ENCODE peak calls at places on chromosomes 6 and 20, in four cellular contexts. N is AG09309, Q is HL-60, U is stomach. O is an unnamed sample.

GRCh38 chr6:96626749-96627353 is 63.9 kb downstream of the FHL5 start:
- DNase-seq in Q (no peak), N (peak), U (no peak), O (no peak)

GRCh38 chr20:47927944-47928343 is 142.7 kb upstream of the SULF2 start:
- DNase-seq in U (no peak), Q (no peak), N (no peak), O (no peak)

GRCh38 chr6:169172435-169172834 is 81.2 kb downstream of the THBS2 start:
- DNase-seq in Q (no peak), N (peak), U (no peak), O (peak)

GRCh38 chr20:31440012-31440659 is at the start of gene DEFB123:
- DNase-seq in Q (no peak), U (no peak), N (no peak), O (no peak)

GRCh38 chr20:6668546-6668945 is 98.9 kb upstream of the BMP2 start:
- DNase-seq in Q (no peak), N (no peak), U (no peak), O (no peak)

GRCh38 chr6:157034433-157035230 is 257.5 kb downstream of the ARID1B start:
- DNase-seq in U (no peak), N (no peak), Q (no peak), O (no peak)

GRCh38 chr20:38197217-38198008 is 32.3 kb upstream of the TGM2 start:
- DNase-seq in N (no peak), Q (peak), U (no peak), O (peak)

GRCh38 chr6:136922680-136922996 is 537 bp downstream of the SLC35D3 start:
- DNase-seq in Q (no peak), N (no peak), U (no peak), O (no peak)

GRCh38 chr20:8151371-8151770 is 19.3 kb downstream of the PLCB1 start:
- DNase-seq in N (no peak), U (no peak), Q (no peak), O (no peak)

GRCh38 chr6:42963179-42963854 is 2.8 kb downstream of the GNMT start:
- DNase-seq in Q (no peak), U (no peak), N (no peak), O (no peak)

GRCh38 chr20:17541996-17542395 is 10.8 kb upstream of the BFSP1 start:
- DNase-seq in U (no peak), Q (no peak), N (no peak), O (no peak)

GRCh38 chr6:79377047-79377446 is 142.6 kb upstream of the HMGN3 start:
- DNase-seq in Q (no peak), U (no peak), N (no peak), O (no peak)

GRCh38 chr6:145733770-145734169 is 1.6 kb downstream of the EPM2A start:
- DNase-seq in U (no peak), N (no peak), Q (peak), O (no peak)

GRCh38 chr6:52363222-52363867 is 1.4 kb downstream of the PAQR8 start:
- DNase-seq in U (peak), Q (no peak), N (no peak), O (peak)

GRCh38 chr20:63367446-63368055 is 6.4 kb upstream of the CHRNA4 start:
- DNase-seq in U (no peak), Q (no peak), N (no peak), O (no peak)

GRCh38 chr6:147765541-147765940 is 257.1 kb downstream of the SAMD5 start:
- DNase-seq in Q (no peak), N (no peak), U (no peak), O (no peak)

GRCh38 chr20:775679-776135 is 7.4 kb upstream of the SLC52A3 start:
- DNase-seq in U (peak), N (no peak), Q (no peak), O (no peak)

GRCh38 chr6:20569000-20569610 is 34.8 kb downstream of the CDKAL1 start:
- DNase-seq in N (no peak), Q (no peak), U (no peak), O (no peak)

GRCh38 chr6:156832166-156832743 is 55.1 kb downstream of the ARID1B start:
- DNase-seq in N (no peak), U (no peak), Q (no peak), O (no peak)

GRCh38 chr20:49505518-49505917 is 23.1 kb upstream of the KCNB1 start:
- DNase-seq in N (no peak), Q (no peak), U (no peak), O (peak)

GRCh38 chr6:35920793-35921732 is at the start of gene SRPK1:
- DNase-seq in N (no peak), U (peak), Q (peak), O (peak)

GRCh38 chr6:118500130-118501015 is 47.7 kb upstream of the PLN start:
- DNase-seq in N (no peak), U (no peak), Q (no peak), O (no peak)

GRCh38 chr6:145028144-145028818 is 707.0 kb downstream of the EPM2A start:
- DNase-seq in N (no peak), U (no peak), Q (no peak), O (no peak)

GRCh38 chr6:105474234-105474633 is 71.4 kb upstream of the PREP start:
- DNase-seq in N (peak), Q (no peak), U (no peak), O (no peak)

GRCh38 chr6:42417641-42418112 is 34.0 kb downstream of the TRERF1 start:
- DNase-seq in Q (no peak), U (no peak), N (no peak), O (no peak)

DNA sequence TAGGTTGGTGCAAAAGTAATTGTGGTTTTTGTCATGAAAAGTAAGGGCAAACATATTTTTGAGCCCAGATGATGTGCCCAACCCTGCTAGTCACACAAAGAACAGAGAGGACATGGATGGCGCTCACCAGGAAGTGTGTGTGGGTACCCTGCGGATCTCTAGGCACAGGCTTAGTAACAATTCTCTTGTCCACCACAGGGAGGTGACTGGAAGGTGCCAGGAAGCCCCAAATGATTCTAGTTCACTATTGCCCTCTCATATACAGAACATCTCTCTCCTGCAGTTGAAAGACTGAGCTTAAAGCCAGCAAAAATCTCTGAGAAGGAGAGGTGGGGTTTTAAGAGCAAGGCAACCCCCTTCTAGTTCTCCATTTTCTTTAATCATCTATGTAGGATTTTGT is 272.1 kb upstream of the TAB2 start:
- DNase-seq in U (no peak), N (no peak), Q (no peak), O (no peak)
- TF ChIP-seq CTCF in U (no peak), N (no peak), Q (no peak), O (no peak)

GRCh38 chr6:166266336-166266735 is 41.9 kb downstream of the PRR18 start:
- DNase-seq in U (no peak), N (no peak), Q (no peak), O (no peak)

GRCh38 chr6:166259296-166259977 is 48.8 kb downstream of the PRR18 start:
- DNase-seq in Q (no peak), U (no peak), N (no peak), O (peak)

GRCh38 chr6:166257911-166258318 is 50.3 kb downstream of the PRR18 start:
- DNase-seq in N (no peak), U (no peak), Q (no peak), O (no peak)

GRCh38 chr6:166258854-166259276 is 49.3 kb downstream of the PRR18 start:
- DNase-seq in N (no peak), Q (peak), U (no peak), O (no peak)

GRCh38 chr6:166262738-166263515 is 45.3 kb downstream of the PRR18 start:
- DNase-seq in U (no peak), Q (peak), N (no peak), O (no peak)
- TF ChIP-seq CTCF in U (no peak), Q (no peak), N (no peak), O (no peak)

GRCh38 chr6:78157606-78158005 is 504.8 kb downstream of the MEI4 start:
- DNase-seq in N (no peak), Q (no peak), U (no peak), O (no peak)
- TF ChIP-seq CTCF in N (no peak), Q (no peak), U (no peak), O (no peak)

GRCh38 chr6:53640361-53640760 is 25.2 kb downstream of the KLHL31 start:
- DNase-seq in U (no peak), Q (no peak), N (no peak), O (no peak)
- TF ChIP-seq CTCF in U (no peak), Q (no peak), N (no peak), O (no peak)

DNA sequence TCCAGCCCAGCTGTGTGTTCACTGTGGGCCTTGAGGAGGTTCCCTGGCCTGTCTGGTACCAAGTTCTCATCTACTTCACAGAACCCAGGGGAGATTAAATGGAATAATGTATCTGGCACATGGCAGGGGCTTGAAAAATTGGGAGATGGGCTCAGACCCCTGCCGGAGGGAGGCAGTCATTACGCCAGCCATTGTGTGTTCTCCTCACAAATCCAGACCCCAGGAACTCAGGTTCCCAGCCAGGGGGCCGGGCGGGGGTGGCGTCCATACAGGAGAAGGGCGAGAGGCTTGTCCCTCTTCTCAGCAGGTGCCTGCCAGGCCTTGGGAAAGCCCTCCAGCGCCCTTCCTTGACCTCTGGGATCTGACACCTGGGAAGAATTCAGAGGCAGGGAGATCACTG is 8.1 kb downstream of the NOL4L start:
- DNase-seq in U (no peak), Q (no peak), N (no peak), O (no peak)
- TF ChIP-seq CTCF in U (no peak), Q (no peak), N (no peak), O (no peak)

DNA sequence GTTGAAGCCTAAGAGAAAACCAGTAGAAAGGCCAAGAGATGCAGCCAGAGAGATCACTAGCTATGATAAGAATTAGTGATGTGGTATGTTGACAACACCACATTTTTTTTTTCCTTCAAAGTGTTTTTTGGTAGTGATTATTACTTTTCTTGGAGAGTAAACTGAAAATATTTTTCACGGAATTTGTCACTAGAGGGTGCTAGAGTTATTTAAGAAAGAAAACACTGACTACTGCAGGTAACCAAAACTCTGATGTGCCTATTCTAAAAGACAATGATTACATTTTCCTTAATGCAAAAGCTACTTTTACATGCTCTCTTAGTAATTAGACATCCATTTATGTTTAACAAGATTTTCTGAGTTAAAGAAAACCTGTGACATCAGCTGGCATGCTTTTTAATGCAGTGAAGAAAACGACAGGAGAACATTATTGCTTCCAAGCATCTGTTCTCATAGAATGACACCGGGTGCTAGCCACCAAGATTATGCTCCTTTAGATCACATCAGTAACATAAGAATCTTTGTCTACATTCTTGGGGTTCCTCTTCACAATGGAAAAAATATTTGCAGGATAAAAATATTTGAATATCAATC is 28.8 kb downstream of the RWDD2A start:
- DNase-seq in U (no peak), Q (no peak), N (no peak), O (no peak)
- TF ChIP-seq CTCF in U (peak), Q (peak), N (peak), O (peak)

GRCh38 chr6:18264338-18265098 is at the start of gene DEK:
- DNase-seq in Q (peak), N (no peak), U (peak), O (peak)
- TF ChIP-seq CTCF in Q (peak), N (peak), U (peak), O (peak)

GRCh38 chr20:57526067-57526884 is 1.3 kb upstream of the CTCFL start:
- DNase-seq in N (no peak), Q (no peak), U (no peak), O (no peak)

GRCh38 chr20:57527728-57528127 is 2.8 kb upstream of the CTCFL start:
- DNase-seq in Q (no peak), N (no peak), U (no peak), O (no peak)

GRCh38 chr20:57528148-57528547 is 3.2 kb upstream of the CTCFL start:
- DNase-seq in U (no peak), N (no peak), Q (no peak), O (no peak)

GRCh38 chr20:57525328-57526053 is 551 bp upstream of the CTCFL start:
- DNase-seq in U (no peak), Q (no peak), N (no peak), O (no peak)

GRCh38 chr20:57526885-57527566 is 2.1 kb upstream of the CTCFL start:
- DNase-seq in Q (no peak), N (no peak), U (no peak), O (no peak)
- TF ChIP-seq CTCF in Q (no peak), N (no peak), U (no peak), O (no peak)

GRCh38 chr20:53580376-53581111 is 13.1 kb downstream of the ZNF217 start:
- DNase-seq in Q (no peak), N (no peak), U (peak), O (no peak)
- TF ChIP-seq CTCF in Q (no peak), N (no peak), U (peak), O (peak)

DNA sequence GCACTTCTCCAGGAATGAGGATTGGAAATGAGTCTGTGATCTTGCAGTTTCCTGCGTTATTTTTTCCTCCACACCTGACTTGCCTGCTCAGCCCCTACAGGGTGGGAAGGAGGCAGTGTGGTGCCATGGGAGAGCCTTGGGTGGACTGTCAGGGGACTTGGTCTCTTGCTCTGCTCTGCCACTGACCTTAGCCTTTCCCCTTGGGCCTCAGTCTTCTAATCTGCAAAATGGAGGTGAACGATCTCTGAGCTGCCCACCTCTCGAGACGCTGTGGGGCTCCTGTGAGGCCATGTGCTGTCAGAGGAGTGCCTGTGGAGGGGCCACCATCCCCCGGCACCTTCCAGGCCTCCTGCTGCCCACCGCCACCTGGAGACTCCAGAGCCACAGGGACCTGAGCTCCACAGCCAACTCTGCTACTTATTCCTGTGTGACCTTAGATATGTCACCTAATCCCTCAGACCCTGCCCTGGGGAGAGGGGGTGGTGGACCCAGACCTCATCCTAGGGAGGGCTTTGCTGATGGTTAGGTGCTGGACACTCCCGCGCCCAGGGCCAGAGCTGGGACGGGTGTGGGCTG is 45.8 kb upstream of the MLN start:
- DNase-seq in U (no peak), Q (no peak), N (no peak), O (no peak)
- TF ChIP-seq CTCF in U (no peak), Q (no peak), N (no peak), O (no peak)

O was measured in adrenal gland.